ENCODE peak calls at places on chromosome 21, in eight cellular contexts. One of them, this sample, is unnamed.

GRCh38 chr21:14114251-14114650 is 96.5 kb downstream of the LIPI start:
- DNase-seq in fibroblast of lung: no peak
- DNase-seq in heart right ventricle: no peak
- DNase-seq in choroid plexus epithelial cell: no peak
- DNase-seq in CD8-positive, alpha-beta T cell: no peak
- DNase-seq in bronchial epithelial cell: peak
- DNase-seq in OCI-LY7: no peak
- DNase-seq in foreskin fibroblast: no peak
- DNase-seq in this sample: no peak

GRCh38 chr21:16193758-16194606 is 464.2 kb downstream of the USP25 start:
- DNase-seq in fibroblast of lung: peak
- DNase-seq in bronchial epithelial cell: peak
- DNase-seq in foreskin fibroblast: peak
- DNase-seq in choroid plexus epithelial cell: peak
- DNase-seq in heart right ventricle: peak
- DNase-seq in CD8-positive, alpha-beta T cell: no peak
- DNase-seq in OCI-LY7: peak
- DNase-seq in this sample: no peak

GRCh38 chr21:14585122-14585521 is 39.0 kb upstream of the SAMSN1 start:
- DNase-seq in CD8-positive, alpha-beta T cell: no peak
- DNase-seq in fibroblast of lung: no peak
- DNase-seq in bronchial epithelial cell: no peak
- DNase-seq in heart right ventricle: no peak
- DNase-seq in choroid plexus epithelial cell: no peak
- DNase-seq in OCI-LY7: no peak
- DNase-seq in foreskin fibroblast: no peak
- DNase-seq in this sample: no peak

GRCh38 chr21:37198989-37199924 is 67.9 kb downstream of the VPS26C start:
- DNase-seq in heart right ventricle: no peak
- DNase-seq in choroid plexus epithelial cell: peak
- DNase-seq in fibroblast of lung: peak
- DNase-seq in foreskin fibroblast: peak
- DNase-seq in bronchial epithelial cell: peak
- DNase-seq in OCI-LY7: no peak
- DNase-seq in CD8-positive, alpha-beta T cell: no peak
- DNase-seq in this sample: no peak

GRCh38 chr21:15059397-15059796 is 5.4 kb downstream of the NRIP1 start:
- DNase-seq in heart right ventricle: no peak
- DNase-seq in OCI-LY7: no peak
- DNase-seq in fibroblast of lung: no peak
- DNase-seq in foreskin fibroblast: no peak
- DNase-seq in bronchial epithelial cell: no peak
- DNase-seq in CD8-positive, alpha-beta T cell: no peak
- DNase-seq in choroid plexus epithelial cell: no peak
- DNase-seq in this sample: no peak

GRCh38 chr21:41322496-41323382 is 6.1 kb downstream of the FAM3B start:
- DNase-seq in CD8-positive, alpha-beta T cell: no peak
- DNase-seq in foreskin fibroblast: no peak
- DNase-seq in heart right ventricle: no peak
- DNase-seq in choroid plexus epithelial cell: no peak
- DNase-seq in bronchial epithelial cell: no peak
- DNase-seq in fibroblast of lung: no peak
- DNase-seq in OCI-LY7: no peak
- DNase-seq in this sample: no peak

GRCh38 chr21:34071683-34072082 is 1.7 kb upstream of the MRPS6 start:
- DNase-seq in choroid plexus epithelial cell: no peak
- DNase-seq in foreskin fibroblast: no peak
- DNase-seq in heart right ventricle: no peak
- DNase-seq in OCI-LY7: no peak
- DNase-seq in CD8-positive, alpha-beta T cell: no peak
- DNase-seq in fibroblast of lung: no peak
- DNase-seq in bronchial epithelial cell: no peak
- DNase-seq in this sample: no peak

GRCh38 chr21:25515484-25516405 is 91.5 kb downstream of the MRPL39 start:
- DNase-seq in OCI-LY7: no peak
- DNase-seq in choroid plexus epithelial cell: peak
- DNase-seq in CD8-positive, alpha-beta T cell: no peak
- DNase-seq in fibroblast of lung: peak
- DNase-seq in heart right ventricle: no peak
- DNase-seq in foreskin fibroblast: peak
- DNase-seq in bronchial epithelial cell: no peak
- DNase-seq in this sample: no peak

GRCh38 chr21:25952306-25952705 is 217.5 kb downstream of the GABPA start:
- DNase-seq in choroid plexus epithelial cell: no peak
- DNase-seq in CD8-positive, alpha-beta T cell: no peak
- DNase-seq in bronchial epithelial cell: no peak
- DNase-seq in fibroblast of lung: no peak
- DNase-seq in heart right ventricle: no peak
- DNase-seq in OCI-LY7: no peak
- DNase-seq in foreskin fibroblast: peak
- DNase-seq in this sample: no peak

GRCh38 chr21:28781602-28782274 is 210.9 kb downstream of the LTN1 start:
- DNase-seq in heart right ventricle: no peak
- DNase-seq in fibroblast of lung: peak
- DNase-seq in choroid plexus epithelial cell: peak
- DNase-seq in bronchial epithelial cell: peak
- DNase-seq in CD8-positive, alpha-beta T cell: no peak
- DNase-seq in foreskin fibroblast: peak
- DNase-seq in OCI-LY7: peak
- DNase-seq in this sample: no peak
- TF ChIP-seq CTCF in heart right ventricle: no peak
- TF ChIP-seq CTCF in fibroblast of lung: peak
- TF ChIP-seq CTCF in choroid plexus epithelial cell: peak
- TF ChIP-seq CTCF in bronchial epithelial cell: peak
- TF ChIP-seq CTCF in CD8-positive, alpha-beta T cell: no peak
- TF ChIP-seq CTCF in foreskin fibroblast: peak
- TF ChIP-seq CTCF in OCI-LY7: peak
- TF ChIP-seq CTCF in this sample: peak

GRCh38 chr21:29196664-29197052 is 66.2 kb downstream of the MAP3K7CL start:
- DNase-seq in foreskin fibroblast: no peak
- DNase-seq in choroid plexus epithelial cell: peak
- DNase-seq in CD8-positive, alpha-beta T cell: no peak
- DNase-seq in bronchial epithelial cell: no peak
- DNase-seq in OCI-LY7: no peak
- DNase-seq in heart right ventricle: no peak
- DNase-seq in fibroblast of lung: no peak
- DNase-seq in this sample: no peak
- H3K4me3 ChIP-seq in foreskin fibroblast: no peak
- H3K4me3 ChIP-seq in choroid plexus epithelial cell: no peak
- H3K4me3 ChIP-seq in CD8-positive, alpha-beta T cell: no peak
- H3K4me3 ChIP-seq in bronchial epithelial cell: no peak
- H3K4me3 ChIP-seq in OCI-LY7: no peak
- H3K4me3 ChIP-seq in heart right ventricle: no peak
- H3K4me3 ChIP-seq in fibroblast of lung: no peak
- H3K4me3 ChIP-seq in this sample: peak

DNA sequence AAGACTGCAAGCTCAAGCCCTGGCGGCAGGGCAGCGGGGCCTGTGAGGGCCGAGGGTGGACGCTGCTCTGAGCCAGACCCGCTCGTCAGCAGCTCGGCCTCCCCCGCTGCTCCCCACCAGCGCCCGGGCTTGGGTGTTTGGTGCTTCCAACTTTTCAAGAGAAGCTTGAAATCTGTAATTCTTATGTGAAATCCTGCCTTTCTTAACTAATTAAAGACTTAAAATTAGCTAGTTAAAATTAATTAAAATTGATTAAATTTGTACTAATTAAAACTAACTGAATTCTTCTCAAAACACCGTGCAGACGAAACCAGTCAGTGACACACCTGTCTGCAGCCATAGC is 14.0 kb upstream of the SLC19A1 start:
- DNase-seq in choroid plexus epithelial cell: no peak
- DNase-seq in bronchial epithelial cell: no peak
- DNase-seq in fibroblast of lung: no peak
- DNase-seq in foreskin fibroblast: no peak
- DNase-seq in CD8-positive, alpha-beta T cell: no peak
- DNase-seq in OCI-LY7: no peak
- DNase-seq in heart right ventricle: no peak
- DNase-seq in this sample: no peak
- TF ChIP-seq CTCF in choroid plexus epithelial cell: no peak
- TF ChIP-seq CTCF in bronchial epithelial cell: no peak
- TF ChIP-seq CTCF in fibroblast of lung: no peak
- TF ChIP-seq CTCF in foreskin fibroblast: no peak
- TF ChIP-seq CTCF in CD8-positive, alpha-beta T cell: no peak
- TF ChIP-seq CTCF in OCI-LY7: peak
- TF ChIP-seq CTCF in heart right ventricle: no peak
- TF ChIP-seq CTCF in this sample: no peak

DNA sequence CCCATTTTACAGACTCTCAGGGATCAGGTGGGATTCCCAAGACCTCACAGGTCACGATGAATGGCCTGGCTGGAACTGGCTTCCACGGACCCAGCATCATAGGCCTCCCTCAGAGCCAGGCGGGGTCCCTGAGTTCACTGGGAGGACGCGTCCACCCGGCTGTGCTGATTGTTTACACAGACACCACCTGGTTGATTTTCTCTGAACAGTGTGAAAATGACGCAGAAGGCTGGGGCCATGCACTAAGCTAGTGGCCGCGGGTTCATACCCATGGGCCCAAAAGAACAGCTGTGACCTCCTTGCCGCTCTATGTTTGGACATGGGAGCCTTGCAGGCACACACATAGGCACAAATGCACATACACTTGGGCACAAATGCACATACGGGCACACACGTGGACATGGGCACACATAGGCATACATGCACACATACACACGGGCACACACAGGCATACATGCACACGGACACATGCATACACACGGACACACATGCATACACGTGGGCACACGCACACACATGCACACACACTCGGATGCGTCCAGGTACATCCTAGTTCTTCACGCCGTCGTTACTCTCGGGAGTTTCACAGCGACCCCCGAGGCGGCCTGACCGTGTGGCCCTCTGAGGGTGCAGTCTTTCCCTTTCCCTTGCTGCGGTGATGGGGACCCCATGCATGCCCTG is 23.2 kb downstream of the CSTB start:
- DNase-seq in choroid plexus epithelial cell: peak
- DNase-seq in foreskin fibroblast: no peak
- DNase-seq in bronchial epithelial cell: no peak
- DNase-seq in CD8-positive, alpha-beta T cell: no peak
- DNase-seq in fibroblast of lung: peak
- DNase-seq in OCI-LY7: no peak
- DNase-seq in heart right ventricle: no peak
- DNase-seq in this sample: no peak
- H3K4me3 ChIP-seq in choroid plexus epithelial cell: no peak
- H3K4me3 ChIP-seq in foreskin fibroblast: no peak
- H3K4me3 ChIP-seq in bronchial epithelial cell: no peak
- H3K4me3 ChIP-seq in CD8-positive, alpha-beta T cell: no peak
- H3K4me3 ChIP-seq in fibroblast of lung: no peak
- H3K4me3 ChIP-seq in OCI-LY7: no peak
- H3K4me3 ChIP-seq in heart right ventricle: no peak
- H3K4me3 ChIP-seq in this sample: no peak

GRCh38 chr21:36035381-36035791 is 24.9 kb downstream of the SETD4 start:
- DNase-seq in foreskin fibroblast: no peak
- DNase-seq in heart right ventricle: no peak
- DNase-seq in bronchial epithelial cell: no peak
- DNase-seq in OCI-LY7: no peak
- DNase-seq in CD8-positive, alpha-beta T cell: no peak
- DNase-seq in choroid plexus epithelial cell: no peak
- DNase-seq in fibroblast of lung: no peak
- DNase-seq in this sample: no peak
- TF ChIP-seq CTCF in foreskin fibroblast: no peak
- TF ChIP-seq CTCF in heart right ventricle: no peak
- TF ChIP-seq CTCF in bronchial epithelial cell: no peak
- TF ChIP-seq CTCF in OCI-LY7: no peak
- TF ChIP-seq CTCF in CD8-positive, alpha-beta T cell: no peak
- TF ChIP-seq CTCF in choroid plexus epithelial cell: no peak
- TF ChIP-seq CTCF in fibroblast of lung: no peak
- TF ChIP-seq CTCF in this sample: no peak